ENCODE peak calls at places on chromosomes 11 and 22, in five cellular contexts. One of them, this sample, is unnamed.
A peak's percentile ranks its signal among the peaks of the same experiment; 100 is the strongest.

GRCh38 chr22:36136988-36137387 is 23.6 kb downstream of the APOL3 start:
- DNase-seq in fibroblast of mammary gland: peak; percentile 80
- DNase-seq in heart right ventricle: no peak
- DNase-seq in stimulated activated CD8-positive, alpha-beta memory T cell treated with anti-CD3 and anti-CD28 coated beads, Interleukin-2, amount 100 ng/mL, for 1 hour: no peak
- DNase-seq in HL-60: no peak
- DNase-seq in this sample: no peak

GRCh38 chr11:118938491-118939411 is 13.0 kb upstream of the BCL9L start:
- DNase-seq in fibroblast of mammary gland: peak; percentile 52
- DNase-seq in heart right ventricle: no peak
- DNase-seq in stimulated activated CD8-positive, alpha-beta memory T cell treated with anti-CD3 and anti-CD28 coated beads, Interleukin-2, amount 100 ng/mL, for 1 hour: no peak
- DNase-seq in HL-60: no peak
- DNase-seq in this sample: no peak

GRCh38 chr11:120303004-120303637 is 22.0 kb upstream of the TLCD5 start:
- DNase-seq in fibroblast of mammary gland: peak; percentile 72
- DNase-seq in heart right ventricle: peak; percentile 65
- DNase-seq in stimulated activated CD8-positive, alpha-beta memory T cell treated with anti-CD3 and anti-CD28 coated beads, Interleukin-2, amount 100 ng/mL, for 1 hour: peak; percentile 37
- DNase-seq in HL-60: peak; percentile 47
- DNase-seq in this sample: peak; percentile 70

GRCh38 chr11:85809191-85809590 is 1.8 kb downstream of the SYTL2 start:
- DNase-seq in fibroblast of mammary gland: no peak
- DNase-seq in heart right ventricle: no peak
- DNase-seq in stimulated activated CD8-positive, alpha-beta memory T cell treated with anti-CD3 and anti-CD28 coated beads, Interleukin-2, amount 100 ng/mL, for 1 hour: no peak
- DNase-seq in HL-60: no peak
- DNase-seq in this sample: no peak

GRCh38 chr11:127564803-127565202 is 564.2 kb upstream of the KIRREL3 start:
- DNase-seq in fibroblast of mammary gland: no peak
- DNase-seq in heart right ventricle: no peak
- DNase-seq in stimulated activated CD8-positive, alpha-beta memory T cell treated with anti-CD3 and anti-CD28 coated beads, Interleukin-2, amount 100 ng/mL, for 1 hour: no peak
- DNase-seq in HL-60: no peak
- DNase-seq in this sample: no peak

GRCh38 chr22:31295831-31296230 is 3.5 kb upstream of the PIK3IP1 start:
- DNase-seq in fibroblast of mammary gland: peak; percentile 18
- DNase-seq in heart right ventricle: no peak
- DNase-seq in stimulated activated CD8-positive, alpha-beta memory T cell treated with anti-CD3 and anti-CD28 coated beads, Interleukin-2, amount 100 ng/mL, for 1 hour: no peak
- DNase-seq in HL-60: no peak
- DNase-seq in this sample: no peak

GRCh38 chr11:132051704-132052103 is 681.3 kb downstream of the NTM start:
- DNase-seq in fibroblast of mammary gland: no peak
- DNase-seq in heart right ventricle: no peak
- DNase-seq in stimulated activated CD8-positive, alpha-beta memory T cell treated with anti-CD3 and anti-CD28 coated beads, Interleukin-2, amount 100 ng/mL, for 1 hour: no peak
- DNase-seq in HL-60: no peak
- DNase-seq in this sample: no peak

GRCh38 chr11:120703358-120704152 is 192.0 kb downstream of the GRIK4 start:
- DNase-seq in fibroblast of mammary gland: no peak
- DNase-seq in heart right ventricle: no peak
- DNase-seq in stimulated activated CD8-positive, alpha-beta memory T cell treated with anti-CD3 and anti-CD28 coated beads, Interleukin-2, amount 100 ng/mL, for 1 hour: no peak
- DNase-seq in HL-60: no peak
- DNase-seq in this sample: no peak

GRCh38 chr11:108733479-108734116 is 68.7 kb downstream of the DDX10 start:
- DNase-seq in fibroblast of mammary gland: peak; percentile 84
- DNase-seq in heart right ventricle: no peak
- DNase-seq in stimulated activated CD8-positive, alpha-beta memory T cell treated with anti-CD3 and anti-CD28 coated beads, Interleukin-2, amount 100 ng/mL, for 1 hour: no peak
- DNase-seq in HL-60: peak; percentile 20
- DNase-seq in this sample: no peak

GRCh38 chr11:122127020-122127419 is 11.0 kb upstream of the BLID start:
- DNase-seq in fibroblast of mammary gland: no peak
- DNase-seq in heart right ventricle: no peak
- DNase-seq in stimulated activated CD8-positive, alpha-beta memory T cell treated with anti-CD3 and anti-CD28 coated beads, Interleukin-2, amount 100 ng/mL, for 1 hour: no peak
- DNase-seq in HL-60: no peak
- DNase-seq in this sample: no peak

GRCh38 chr22:35140879-35141745 is 75.2 kb downstream of the ISX start:
- DNase-seq in fibroblast of mammary gland: no peak
- DNase-seq in heart right ventricle: no peak
- DNase-seq in stimulated activated CD8-positive, alpha-beta memory T cell treated with anti-CD3 and anti-CD28 coated beads, Interleukin-2, amount 100 ng/mL, for 1 hour: no peak
- DNase-seq in HL-60: no peak
- DNase-seq in this sample: no peak

GRCh38 chr22:41249442-41249841 is 8.7 kb upstream of the CHADL start:
- DNase-seq in fibroblast of mammary gland: no peak
- DNase-seq in heart right ventricle: no peak
- DNase-seq in stimulated activated CD8-positive, alpha-beta memory T cell treated with anti-CD3 and anti-CD28 coated beads, Interleukin-2, amount 100 ng/mL, for 1 hour: no peak
- DNase-seq in HL-60: no peak
- DNase-seq in this sample: no peak

GRCh38 chr11:32792948-32793475 is 1.4 kb downstream of the CCDC73 start:
- DNase-seq in fibroblast of mammary gland: peak; percentile 36
- DNase-seq in heart right ventricle: peak; percentile 51
- DNase-seq in stimulated activated CD8-positive, alpha-beta memory T cell treated with anti-CD3 and anti-CD28 coated beads, Interleukin-2, amount 100 ng/mL, for 1 hour: peak; percentile 31
- DNase-seq in HL-60: no peak
- DNase-seq in this sample: peak; percentile 31

GRCh38 chr22:39256186-39256552 is 11.4 kb upstream of the PDGFB start:
- DNase-seq in fibroblast of mammary gland: no peak
- DNase-seq in heart right ventricle: no peak
- DNase-seq in stimulated activated CD8-positive, alpha-beta memory T cell treated with anti-CD3 and anti-CD28 coated beads, Interleukin-2, amount 100 ng/mL, for 1 hour: no peak
- DNase-seq in HL-60: no peak
- DNase-seq in this sample: no peak

GRCh38 chr11:43381802-43382201 is 23.1 kb downstream of the TTC17 start:
- DNase-seq in fibroblast of mammary gland: no peak
- DNase-seq in heart right ventricle: no peak
- DNase-seq in stimulated activated CD8-positive, alpha-beta memory T cell treated with anti-CD3 and anti-CD28 coated beads, Interleukin-2, amount 100 ng/mL, for 1 hour: no peak
- DNase-seq in HL-60: no peak
- DNase-seq in this sample: no peak

GRCh38 chr11:20688761-20689160 is 19.4 kb downstream of the NELL1 start:
- DNase-seq in fibroblast of mammary gland: no peak
- DNase-seq in heart right ventricle: no peak
- DNase-seq in stimulated activated CD8-positive, alpha-beta memory T cell treated with anti-CD3 and anti-CD28 coated beads, Interleukin-2, amount 100 ng/mL, for 1 hour: no peak
- DNase-seq in HL-60: no peak
- DNase-seq in this sample: no peak

GRCh38 chr11:58618215-58618614 is 4.2 kb upstream of the CNTF start:
- DNase-seq in fibroblast of mammary gland: no peak
- DNase-seq in heart right ventricle: no peak
- DNase-seq in stimulated activated CD8-positive, alpha-beta memory T cell treated with anti-CD3 and anti-CD28 coated beads, Interleukin-2, amount 100 ng/mL, for 1 hour: no peak
- DNase-seq in HL-60: no peak
- DNase-seq in this sample: no peak

GRCh38 chr11:99316761-99317475 is 296.2 kb downstream of the CNTN5 start:
- DNase-seq in fibroblast of mammary gland: no peak
- DNase-seq in heart right ventricle: peak; percentile 11
- DNase-seq in stimulated activated CD8-positive, alpha-beta memory T cell treated with anti-CD3 and anti-CD28 coated beads, Interleukin-2, amount 100 ng/mL, for 1 hour: no peak
- DNase-seq in HL-60: no peak
- DNase-seq in this sample: no peak

GRCh38 chr11:129922674-129923073 is 27.3 kb upstream of the NFRKB start:
- DNase-seq in fibroblast of mammary gland: no peak
- DNase-seq in heart right ventricle: no peak
- DNase-seq in stimulated activated CD8-positive, alpha-beta memory T cell treated with anti-CD3 and anti-CD28 coated beads, Interleukin-2, amount 100 ng/mL, for 1 hour: no peak
- DNase-seq in HL-60: no peak
- DNase-seq in this sample: no peak

GRCh38 chr11:108370990-108371389 is 96.3 kb downstream of the C11orf65 start:
- DNase-seq in fibroblast of mammary gland: peak; percentile 27
- DNase-seq in heart right ventricle: no peak
- DNase-seq in stimulated activated CD8-positive, alpha-beta memory T cell treated with anti-CD3 and anti-CD28 coated beads, Interleukin-2, amount 100 ng/mL, for 1 hour: no peak
- DNase-seq in HL-60: no peak
- DNase-seq in this sample: no peak

GRCh38 chr11:120952503-120953229 is 71.2 kb upstream of the TBCEL start:
- DNase-seq in fibroblast of mammary gland: peak; percentile 64
- DNase-seq in heart right ventricle: peak; percentile 81
- DNase-seq in stimulated activated CD8-positive, alpha-beta memory T cell treated with anti-CD3 and anti-CD28 coated beads, Interleukin-2, amount 100 ng/mL, for 1 hour: peak; percentile 20
- DNase-seq in HL-60: peak; percentile 44
- DNase-seq in this sample: peak; percentile 78

GRCh38 chr11:30873924-30874323 is 287.8 kb upstream of the MPPED2 start:
- DNase-seq in fibroblast of mammary gland: no peak
- DNase-seq in heart right ventricle: no peak
- DNase-seq in stimulated activated CD8-positive, alpha-beta memory T cell treated with anti-CD3 and anti-CD28 coated beads, Interleukin-2, amount 100 ng/mL, for 1 hour: no peak
- DNase-seq in HL-60: no peak
- DNase-seq in this sample: no peak

GRCh38 chr11:105870521-105871113 is 151.4 kb downstream of the MSANTD4 start:
- DNase-seq in fibroblast of mammary gland: peak; percentile 43
- DNase-seq in heart right ventricle: no peak
- DNase-seq in stimulated activated CD8-positive, alpha-beta memory T cell treated with anti-CD3 and anti-CD28 coated beads, Interleukin-2, amount 100 ng/mL, for 1 hour: no peak
- DNase-seq in HL-60: no peak
- DNase-seq in this sample: no peak

GRCh38 chr22:44586337-44586990 is 88.4 kb upstream of the RTL6 start:
- DNase-seq in fibroblast of mammary gland: no peak
- DNase-seq in heart right ventricle: no peak
- DNase-seq in stimulated activated CD8-positive, alpha-beta memory T cell treated with anti-CD3 and anti-CD28 coated beads, Interleukin-2, amount 100 ng/mL, for 1 hour: no peak
- DNase-seq in HL-60: no peak
- DNase-seq in this sample: no peak

GRCh38 chr11:3880724-3881123 is 25.3 kb downstream of the STIM1 start:
- DNase-seq in fibroblast of mammary gland: peak; percentile 70
- DNase-seq in heart right ventricle: no peak
- DNase-seq in stimulated activated CD8-positive, alpha-beta memory T cell treated with anti-CD3 and anti-CD28 coated beads, Interleukin-2, amount 100 ng/mL, for 1 hour: no peak
- DNase-seq in HL-60: no peak
- DNase-seq in this sample: no peak

GRCh38 chr11:110830344-110831141 is 118.3 kb upstream of the ARHGAP20 start:
- DNase-seq in fibroblast of mammary gland: peak; percentile 79
- DNase-seq in heart right ventricle: no peak
- DNase-seq in stimulated activated CD8-positive, alpha-beta memory T cell treated with anti-CD3 and anti-CD28 coated beads, Interleukin-2, amount 100 ng/mL, for 1 hour: no peak
- DNase-seq in HL-60: no peak
- DNase-seq in this sample: no peak

GRCh38 chr11:68798221-68798813 is 43.4 kb downstream of the CPT1A start:
- DNase-seq in fibroblast of mammary gland: peak; percentile 17
- DNase-seq in heart right ventricle: no peak
- DNase-seq in stimulated activated CD8-positive, alpha-beta memory T cell treated with anti-CD3 and anti-CD28 coated beads, Interleukin-2, amount 100 ng/mL, for 1 hour: peak; percentile 18
- DNase-seq in HL-60: no peak
- DNase-seq in this sample: peak; percentile 57

GRCh38 chr11:69638941-69639681 is 1.8 kb upstream of the CCND1 start:
- DNase-seq in fibroblast of mammary gland: peak; percentile 96
- DNase-seq in heart right ventricle: peak; percentile 96
- DNase-seq in stimulated activated CD8-positive, alpha-beta memory T cell treated with anti-CD3 and anti-CD28 coated beads, Interleukin-2, amount 100 ng/mL, for 1 hour: no peak
- DNase-seq in HL-60: peak; percentile 47
- DNase-seq in this sample: peak; percentile 93

GRCh38 chr22:20751185-20751851 is 22.6 kb upstream of the SERPIND1 start:
- DNase-seq in fibroblast of mammary gland: no peak
- DNase-seq in heart right ventricle: no peak
- DNase-seq in stimulated activated CD8-positive, alpha-beta memory T cell treated with anti-CD3 and anti-CD28 coated beads, Interleukin-2, amount 100 ng/mL, for 1 hour: no peak
- DNase-seq in HL-60: no peak
- DNase-seq in this sample: no peak

GRCh38 chr11:32893091-32893946 is 708 bp downstream of the QSER1 start:
- DNase-seq in fibroblast of mammary gland: peak; percentile 20
- DNase-seq in heart right ventricle: peak; percentile 40
- DNase-seq in stimulated activated CD8-positive, alpha-beta memory T cell treated with anti-CD3 and anti-CD28 coated beads, Interleukin-2, amount 100 ng/mL, for 1 hour: peak; percentile 1
- DNase-seq in HL-60: peak; percentile 32
- DNase-seq in this sample: peak; percentile 57

GRCh38 chr11:41536001-41536568 is 76.6 kb upstream of the LRRC4C start:
- DNase-seq in fibroblast of mammary gland: no peak
- DNase-seq in heart right ventricle: no peak
- DNase-seq in stimulated activated CD8-positive, alpha-beta memory T cell treated with anti-CD3 and anti-CD28 coated beads, Interleukin-2, amount 100 ng/mL, for 1 hour: no peak
- DNase-seq in HL-60: no peak
- DNase-seq in this sample: no peak

GRCh38 chr11:47987781-47988180 is 7.4 kb downstream of the PTPRJ start:
- DNase-seq in fibroblast of mammary gland: no peak
- DNase-seq in heart right ventricle: no peak
- DNase-seq in stimulated activated CD8-positive, alpha-beta memory T cell treated with anti-CD3 and anti-CD28 coated beads, Interleukin-2, amount 100 ng/mL, for 1 hour: no peak
- DNase-seq in HL-60: no peak
- DNase-seq in this sample: no peak

GRCh38 chr22:35312198-35313059 is 12.7 kb downstream of the TOM1 start:
- DNase-seq in fibroblast of mammary gland: peak; percentile 69
- DNase-seq in heart right ventricle: no peak
- DNase-seq in stimulated activated CD8-positive, alpha-beta memory T cell treated with anti-CD3 and anti-CD28 coated beads, Interleukin-2, amount 100 ng/mL, for 1 hour: no peak
- DNase-seq in HL-60: no peak
- DNase-seq in this sample: no peak

GRCh38 chr11:93939084-93939780 is 81.9 kb upstream of the HEPHL1 start:
- DNase-seq in fibroblast of mammary gland: peak; percentile 55
- DNase-seq in heart right ventricle: no peak
- DNase-seq in stimulated activated CD8-positive, alpha-beta memory T cell treated with anti-CD3 and anti-CD28 coated beads, Interleukin-2, amount 100 ng/mL, for 1 hour: no peak
- DNase-seq in HL-60: no peak
- DNase-seq in this sample: no peak

GRCh38 chr22:35349704-35350538 is 31.0 kb upstream of the HMOX1 start:
- DNase-seq in fibroblast of mammary gland: no peak
- DNase-seq in heart right ventricle: no peak
- DNase-seq in stimulated activated CD8-positive, alpha-beta memory T cell treated with anti-CD3 and anti-CD28 coated beads, Interleukin-2, amount 100 ng/mL, for 1 hour: no peak
- DNase-seq in HL-60: no peak
- DNase-seq in this sample: no peak

GRCh38 chr11:115873813-115874212 is 369.6 kb upstream of the CADM1 start:
- DNase-seq in fibroblast of mammary gland: no peak
- DNase-seq in heart right ventricle: no peak
- DNase-seq in stimulated activated CD8-positive, alpha-beta memory T cell treated with anti-CD3 and anti-CD28 coated beads, Interleukin-2, amount 100 ng/mL, for 1 hour: no peak
- DNase-seq in HL-60: no peak
- DNase-seq in this sample: no peak